ENCODE peak calls at places on chromosomes 2 and 18, in five cellular contexts. One of them, this sample, is unnamed.

GRCh38 chr2:236352761-236353593 is 88.8 kb upstream of the ASB18 start:
- DNase-seq in H1: no peak
- DNase-seq in IMR-90: peak
- DNase-seq in K562: peak
- DNase-seq in WTC11: no peak
- DNase-seq in this sample: peak

GRCh38 chr2:25453199-25453903 is 111.6 kb upstream of the DNMT3A start:
- DNase-seq in H1: no peak
- DNase-seq in IMR-90: peak
- DNase-seq in K562: no peak
- DNase-seq in WTC11: no peak
- DNase-seq in this sample: no peak

GRCh38 chr18:37778417-37779165 is 213.0 kb upstream of the CELF4 start:
- DNase-seq in H1: peak
- DNase-seq in IMR-90: no peak
- DNase-seq in K562: peak
- DNase-seq in WTC11: peak
- DNase-seq in this sample: peak

GRCh38 chr18:45837283-45838070 is 12.0 kb downstream of the SIGLEC15 start:
- DNase-seq in H1: peak
- DNase-seq in IMR-90: no peak
- DNase-seq in K562: no peak
- DNase-seq in WTC11: peak
- DNase-seq in this sample: peak

GRCh38 chr2:205889073-205889472 is 196.9 kb downstream of the INO80D start:
- DNase-seq in H1: no peak
- DNase-seq in IMR-90: peak
- DNase-seq in K562: no peak
- DNase-seq in WTC11: no peak
- DNase-seq in this sample: peak

GRCh38 chr2:24856791-24857211 is 63.2 kb downstream of the ADCY3 start:
- DNase-seq in H1: no peak
- DNase-seq in IMR-90: no peak
- DNase-seq in K562: no peak
- DNase-seq in WTC11: no peak
- DNase-seq in this sample: no peak

GRCh38 chr2:85485815-85486214 is 53.2 kb upstream of the MAT2A start:
- DNase-seq in H1: no peak
- DNase-seq in IMR-90: no peak
- DNase-seq in K562: no peak
- DNase-seq in WTC11: no peak
- DNase-seq in this sample: no peak

GRCh38 chr18:34458371-34458770 is 233.7 kb upstream of the NOL4 start:
- DNase-seq in H1: no peak
- DNase-seq in IMR-90: no peak
- DNase-seq in K562: no peak
- DNase-seq in WTC11: no peak
- DNase-seq in this sample: no peak

GRCh38 chr18:75211721-75212625 is 1.4 kb downstream of the TSHZ1 start:
- DNase-seq in H1: no peak
- DNase-seq in IMR-90: peak
- DNase-seq in K562: peak
- DNase-seq in WTC11: peak
- DNase-seq in this sample: peak

GRCh38 chr18:79857082-79857661 is 59.4 kb downstream of the KCNG2 start:
- DNase-seq in H1: no peak
- DNase-seq in IMR-90: peak
- DNase-seq in K562: peak
- DNase-seq in WTC11: no peak
- DNase-seq in this sample: peak

GRCh38 chr18:78540636-78541400 is 438.8 kb upstream of the SALL3 start:
- DNase-seq in H1: no peak
- DNase-seq in IMR-90: no peak
- DNase-seq in K562: no peak
- DNase-seq in WTC11: no peak
- DNase-seq in this sample: no peak

GRCh38 chr2:869357-869871 is 81.2 kb upstream of the SNTG2 start:
- DNase-seq in H1: no peak
- DNase-seq in IMR-90: no peak
- DNase-seq in K562: no peak
- DNase-seq in WTC11: no peak
- DNase-seq in this sample: no peak

GRCh38 chr2:142944721-142945120 is 67.3 kb downstream of the KYNU start:
- DNase-seq in H1: no peak
- DNase-seq in IMR-90: peak
- DNase-seq in K562: no peak
- DNase-seq in WTC11: no peak
- DNase-seq in this sample: no peak

GRCh38 chr2:85760371-85760770 is 6.6 kb downstream of the ATOH8 start:
- DNase-seq in H1: no peak
- DNase-seq in IMR-90: peak
- DNase-seq in K562: no peak
- DNase-seq in WTC11: no peak
- DNase-seq in this sample: no peak

GRCh38 chr18:26159353-26159752 is 25.7 kb downstream of the PSMA8 start:
- DNase-seq in H1: no peak
- DNase-seq in IMR-90: no peak
- DNase-seq in K562: peak
- DNase-seq in WTC11: no peak
- DNase-seq in this sample: peak

GRCh38 chr18:13624563-13625237 is 101.7 kb downstream of the FAM210A start:
- DNase-seq in H1: no peak
- DNase-seq in IMR-90: no peak
- DNase-seq in K562: no peak
- DNase-seq in WTC11: no peak
- DNase-seq in this sample: no peak

GRCh38 chr18:13626544-13626908 is 99.8 kb downstream of the FAM210A start:
- DNase-seq in H1: no peak
- DNase-seq in IMR-90: no peak
- DNase-seq in K562: no peak
- DNase-seq in WTC11: no peak
- DNase-seq in this sample: no peak

GRCh38 chr18:13625843-13626543 is 100.4 kb downstream of the FAM210A start:
- DNase-seq in H1: no peak
- DNase-seq in IMR-90: no peak
- DNase-seq in K562: no peak
- DNase-seq in WTC11: no peak
- DNase-seq in this sample: no peak

GRCh38 chr18:13623871-13624270 is 102.5 kb downstream of the FAM210A start:
- DNase-seq in H1: no peak
- DNase-seq in IMR-90: no peak
- DNase-seq in K562: no peak
- DNase-seq in WTC11: no peak
- DNase-seq in this sample: no peak

DNA sequence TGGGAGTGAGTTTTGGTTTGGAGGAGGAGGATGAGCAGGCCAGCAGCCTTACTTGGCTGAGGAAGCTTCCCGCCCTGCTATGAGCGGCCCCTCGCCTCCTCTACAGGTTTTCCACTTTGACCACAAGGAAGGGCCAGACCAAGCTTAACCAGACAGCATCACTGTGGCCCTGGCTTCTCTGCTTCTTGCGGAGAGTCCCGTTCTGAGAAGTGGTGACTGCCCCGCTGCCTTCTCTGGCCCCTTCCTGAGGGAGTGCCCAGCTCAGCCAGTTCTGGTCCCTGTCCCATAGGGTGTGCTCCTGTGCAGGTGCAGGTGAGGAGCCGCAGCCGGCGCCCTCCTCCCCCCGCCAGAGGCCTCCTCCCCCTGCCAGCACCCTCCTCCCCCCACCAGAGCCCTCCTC is 101.0 kb downstream of the FAM210A start:
- DNase-seq in H1: no peak
- DNase-seq in IMR-90: no peak
- DNase-seq in K562: no peak
- DNase-seq in WTC11: no peak
- DNase-seq in this sample: no peak
- TF ChIP-seq USF2 in H1: no peak
- TF ChIP-seq USF2 in IMR-90: no peak
- TF ChIP-seq USF2 in K562: no peak
- TF ChIP-seq USF2 in WTC11: no peak
- TF ChIP-seq USF2 in this sample: no peak

DNA sequence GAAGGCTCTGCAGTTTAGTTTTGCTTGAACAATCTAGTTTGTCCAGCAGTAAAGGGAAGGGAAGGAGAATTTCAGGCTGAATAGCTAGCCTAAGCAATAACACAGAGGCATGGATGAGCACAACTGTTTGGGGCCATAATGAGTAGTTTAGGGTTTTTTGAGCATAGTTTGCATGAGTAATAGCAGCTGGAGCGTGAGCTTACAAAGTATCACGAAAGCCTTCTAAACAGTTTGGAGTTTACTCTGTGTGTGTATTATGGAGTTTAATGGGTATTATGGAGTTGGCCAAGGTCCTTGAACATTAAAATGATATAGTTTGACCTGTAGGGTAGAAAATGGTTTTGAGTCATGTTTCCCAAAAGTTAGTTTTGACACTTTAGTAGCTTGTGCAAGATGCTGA is 782.3 kb downstream of the ERBB4 start:
- DNase-seq in H1: no peak
- DNase-seq in IMR-90: no peak
- DNase-seq in K562: no peak
- DNase-seq in WTC11: no peak
- DNase-seq in this sample: no peak
- TF ChIP-seq USF2 in H1: no peak
- TF ChIP-seq USF2 in IMR-90: no peak
- TF ChIP-seq USF2 in K562: no peak
- TF ChIP-seq USF2 in WTC11: no peak
- TF ChIP-seq USF2 in this sample: no peak

GRCh38 chr2:101388232-101388631 is 929 bp upstream of the CREG2 start:
- DNase-seq in H1: no peak
- DNase-seq in IMR-90: peak
- DNase-seq in K562: no peak
- DNase-seq in WTC11: peak
- DNase-seq in this sample: peak
- TF ChIP-seq USF2 in H1: no peak
- TF ChIP-seq USF2 in IMR-90: no peak
- TF ChIP-seq USF2 in K562: no peak
- TF ChIP-seq USF2 in WTC11: no peak
- TF ChIP-seq USF2 in this sample: no peak

GRCh38 chr2:128301501-128301966 is 17.1 kb downstream of the HS6ST1 start:
- DNase-seq in H1: no peak
- DNase-seq in IMR-90: peak
- DNase-seq in K562: no peak
- DNase-seq in WTC11: no peak
- DNase-seq in this sample: no peak
- TF ChIP-seq USF2 in H1: no peak
- TF ChIP-seq USF2 in IMR-90: peak
- TF ChIP-seq USF2 in K562: no peak
- TF ChIP-seq USF2 in WTC11: no peak
- TF ChIP-seq USF2 in this sample: no peak

GRCh38 chr18:58143391-58143790 is 99.4 kb downstream of the NEDD4L start:
- DNase-seq in H1: no peak
- DNase-seq in IMR-90: peak
- DNase-seq in K562: no peak
- DNase-seq in WTC11: no peak
- DNase-seq in this sample: no peak
- TF ChIP-seq USF2 in H1: no peak
- TF ChIP-seq USF2 in IMR-90: peak
- TF ChIP-seq USF2 in K562: no peak
- TF ChIP-seq USF2 in WTC11: no peak
- TF ChIP-seq USF2 in this sample: no peak

GRCh38 chr2:240635116-240635997 is 10.1 kb downstream of the GPR35 start:
- DNase-seq in H1: no peak
- DNase-seq in IMR-90: no peak
- DNase-seq in K562: no peak
- DNase-seq in WTC11: no peak
- DNase-seq in this sample: no peak
- TF ChIP-seq USF2 in H1: no peak
- TF ChIP-seq USF2 in IMR-90: no peak
- TF ChIP-seq USF2 in K562: no peak
- TF ChIP-seq USF2 in WTC11: no peak
- TF ChIP-seq USF2 in this sample: no peak

GRCh38 chr2:136785215-136785614 is 19.9 kb downstream of the THSD7B start:
- DNase-seq in H1: no peak
- DNase-seq in IMR-90: no peak
- DNase-seq in K562: no peak
- DNase-seq in WTC11: no peak
- DNase-seq in this sample: no peak

GRCh38 chr2:136787970-136788369 is 22.6 kb downstream of the THSD7B start:
- DNase-seq in H1: no peak
- DNase-seq in IMR-90: no peak
- DNase-seq in K562: no peak
- DNase-seq in WTC11: no peak
- DNase-seq in this sample: no peak

GRCh38 chr2:136783856-136784255 is 18.5 kb downstream of the THSD7B start:
- DNase-seq in H1: no peak
- DNase-seq in IMR-90: no peak
- DNase-seq in K562: no peak
- DNase-seq in WTC11: no peak
- DNase-seq in this sample: no peak
- TF ChIP-seq USF2 in H1: no peak
- TF ChIP-seq USF2 in IMR-90: no peak
- TF ChIP-seq USF2 in K562: no peak
- TF ChIP-seq USF2 in WTC11: no peak
- TF ChIP-seq USF2 in this sample: no peak

GRCh38 chr2:192267484-192267883 is 72.8 kb upstream of the TMEFF2 start:
- DNase-seq in H1: no peak
- DNase-seq in IMR-90: peak
- DNase-seq in K562: no peak
- DNase-seq in WTC11: no peak
- DNase-seq in this sample: peak
- TF ChIP-seq USF2 in H1: no peak
- TF ChIP-seq USF2 in IMR-90: no peak
- TF ChIP-seq USF2 in K562: no peak
- TF ChIP-seq USF2 in WTC11: no peak
- TF ChIP-seq USF2 in this sample: no peak

GRCh38 chr2:119201815-119202214 is 21.8 kb upstream of the STEAP3 start:
- DNase-seq in H1: no peak
- DNase-seq in IMR-90: no peak
- DNase-seq in K562: no peak
- DNase-seq in WTC11: no peak
- DNase-seq in this sample: no peak
- TF ChIP-seq USF2 in H1: no peak
- TF ChIP-seq USF2 in IMR-90: no peak
- TF ChIP-seq USF2 in K562: no peak
- TF ChIP-seq USF2 in WTC11: no peak
- TF ChIP-seq USF2 in this sample: no peak

DNA sequence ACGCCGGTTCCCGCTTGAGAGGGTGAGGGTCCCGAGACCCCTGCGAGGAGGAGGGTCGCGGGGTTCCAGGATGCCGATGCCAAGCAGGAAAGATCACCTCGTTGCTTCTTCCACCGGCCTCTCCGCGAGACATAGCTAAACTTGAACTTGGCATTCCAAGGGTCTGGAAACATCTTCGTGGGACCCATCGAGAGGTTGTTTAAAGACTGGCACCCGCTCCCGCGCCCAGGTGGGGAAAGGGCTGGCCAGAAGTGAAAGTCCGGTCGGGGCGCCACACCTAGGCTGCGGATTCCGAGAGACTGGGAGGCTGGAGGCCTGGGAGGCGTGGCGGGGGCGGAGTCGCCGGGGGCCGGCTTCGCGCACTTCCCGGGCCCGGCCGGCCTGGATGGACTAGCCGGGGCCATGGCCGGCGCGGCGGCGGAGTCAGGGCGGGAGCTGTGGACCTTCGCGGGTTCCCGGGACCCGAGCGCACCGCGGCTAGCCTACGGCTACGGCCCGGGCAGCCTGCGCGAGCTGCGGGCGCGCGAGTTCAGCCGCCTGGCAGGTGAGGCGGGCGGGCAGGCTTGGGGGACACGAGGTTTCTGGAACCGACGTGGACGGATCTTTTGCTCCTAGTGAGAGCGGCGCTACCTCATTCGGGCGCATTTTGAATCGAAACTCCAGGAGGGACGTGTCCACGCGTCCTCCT is at the start of gene MOCOS:
- DNase-seq in H1: no peak
- DNase-seq in IMR-90: peak
- DNase-seq in K562: peak
- DNase-seq in WTC11: peak
- DNase-seq in this sample: peak
- TF ChIP-seq USF2 in H1: no peak
- TF ChIP-seq USF2 in IMR-90: no peak
- TF ChIP-seq USF2 in K562: no peak
- TF ChIP-seq USF2 in WTC11: no peak
- TF ChIP-seq USF2 in this sample: no peak